ENCODE peak calls at places on chromosomes 16 and 17, in five cellular contexts. C is Right ventricle myocardium superior, X is endothelial cell, A is EL, Y is cardiac muscle cell. R is an unnamed sample.
A peak's percentile ranks its signal among the peaks of the same experiment; 100 is the strongest.

GRCh38 chr17:35520043-35520442 is 17.4 kb downstream of the SLFN12L start:
- DNase-seq in C (no peak), X (no peak), A (no peak), Y (no peak), R (no peak)

GRCh38 chr16:2158262-2158638 is 2.7 kb downstream of the TRAF7 start:
- DNase-seq in C (no peak), X (no peak), A (no peak), Y (no peak), R (no peak)

GRCh38 chr16:9042943-9043680 is 48.3 kb upstream of the HAPSTR1 start:
- DNase-seq in C (no peak), X (no peak), A (peak; percentile 79), Y (no peak), R (no peak)

GRCh38 chr17:3866269-3866668 is 20.2 kb upstream of the NCBP3 start:
- DNase-seq in C (no peak), X (no peak), A (no peak), Y (no peak), R (no peak)

GRCh38 chr16:79874391-79874790 is 273.9 kb upstream of the MAF start:
- DNase-seq in C (peak; percentile 64), X (no peak), A (no peak), Y (no peak), R (no peak)

GRCh38 chr16:27230562-27230991 is 27.3 kb downstream of the KDM8 start:
- DNase-seq in C (peak; percentile 48), X (no peak), A (no peak), Y (peak; percentile 25), R (no peak)

GRCh38 chr17:11144358-11145233 is 96.4 kb upstream of the SHISA6 start:
- DNase-seq in C (no peak), X (no peak), A (peak; percentile 2), Y (peak; percentile 75), R (peak; percentile 64)

GRCh38 chr16:86398201-86398600 is 112.1 kb upstream of the FOXF1 start:
- DNase-seq in C (no peak), X (no peak), A (no peak), Y (no peak), R (no peak)

GRCh38 chr16:24844101-24845030 is 1.4 kb upstream of the SLC5A11 start:
- DNase-seq in C (no peak), X (no peak), A (no peak), Y (no peak), R (no peak)

GRCh38 chr16:48117217-48118105 is 38.3 kb downstream of the ABCC12 start:
- DNase-seq in C (no peak), X (peak; percentile 96), A (peak; percentile 44), Y (peak; percentile 86), R (peak; percentile 94)

GRCh38 chr16:89402962-89403361 is 87.4 kb downstream of the ANKRD11 start:
- DNase-seq in C (no peak), X (no peak), A (peak; percentile 31), Y (no peak), R (no peak)

GRCh38 chr16:457732-458400 is 32.4 kb downstream of the RAB11FIP3 start:
- DNase-seq in C (no peak), X (peak; percentile 45), A (no peak), Y (peak; percentile 47), R (no peak)

R was measured in ecto neural progenitor cell.